ENCODE peak calls at places on chromosome 15, in seven cellular contexts. P, O, R, T, B, C and H are unnamed samples.

GRCh38 chr15:100919481-100920405 is 586 bp downstream of the LRRK1 start:
- DNase-seq in O (peak), T (no peak), C (no peak), B (peak), R (peak), P (no peak), H (no peak)

GRCh38 chr15:65384895-65385867 is 7.4 kb upstream of the IGDCC3 start:
- DNase-seq in R (peak), O (peak), C (peak), B (peak), T (peak), P (peak), H (peak)

GRCh38 chr15:101827257-101827656 is 15.3 kb downstream of the OR4F15 start:
- DNase-seq in T (no peak), R (no peak), B (no peak), C (no peak), P (no peak), O (peak), H (no peak)

GRCh38 chr15:85071061-85071460 is 89.4 kb downstream of the PDE8A start:
- DNase-seq in T (no peak), O (no peak), R (no peak), P (no peak), C (no peak), B (no peak), H (no peak)

GRCh38 chr15:99692825-99693224 is 40.4 kb downstream of the LYSMD4 start:
- DNase-seq in B (no peak), P (no peak), R (peak), O (no peak), T (no peak), C (no peak), H (no peak)

GRCh38 chr15:32889189-32889588 is 171.4 kb downstream of the GREM1 start:
- DNase-seq in O (no peak), R (no peak), P (no peak), T (no peak), C (no peak), B (no peak), H (no peak)

GRCh38 chr15:42371125-42371524 is 11.8 kb downstream of the CAPN3 start:
- DNase-seq in T (peak), P (no peak), C (peak), B (no peak), R (peak), O (peak), H (no peak)

GRCh38 chr15:45611305-45611704 is 23.5 kb upstream of the SQOR start:
- DNase-seq in T (peak), C (no peak), R (peak), P (no peak), O (peak), B (peak), H (no peak)

GRCh38 chr15:56192659-56193442 is 50.8 kb downstream of the RFX7 start:
- DNase-seq in O (no peak), P (no peak), T (no peak), R (no peak), C (no peak), B (no peak), H (no peak)

GRCh38 chr15:100712226-100712625 is 109.8 kb downstream of the ASB7 start:
- DNase-seq in B (no peak), O (peak), T (no peak), P (no peak), C (no peak), R (no peak), H (no peak)

GRCh38 chr15:89556413-89557262 is 18.6 kb upstream of the TICRR start:
- DNase-seq in P (no peak), B (peak), T (peak), C (peak), O (peak), R (peak), H (peak)

GRCh38 chr15:67738056-67738455 is 87.3 kb upstream of the SKOR1 start:
- DNase-seq in B (no peak), C (no peak), R (no peak), O (no peak), T (no peak), P (no peak), H (no peak)

GRCh38 chr15:79378394-79379158 is 53.6 kb upstream of the MINAR1 start:
- DNase-seq in O (peak), B (no peak), P (no peak), C (no peak), R (no peak), T (no peak), H (no peak)

GRCh38 chr15:48954538-48954937 is 9.2 kb downstream of the SHC4 start:
- DNase-seq in O (no peak), T (no peak), B (no peak), C (no peak), P (no peak), R (peak), H (no peak)
- TF ChIP-seq CTCF in O (no peak), T (no peak), B (no peak), C (no peak), P (no peak), R (peak), H (no peak)

GRCh38 chr15:53513431-53513830 is 246.0 kb downstream of the WDR72 start:
- DNase-seq in O (no peak), P (no peak), T (no peak), B (no peak), C (no peak), R (no peak), H (no peak)

GRCh38 chr15:53506370-53506769 is 253.1 kb downstream of the WDR72 start:
- DNase-seq in B (no peak), O (no peak), R (no peak), C (no peak), T (peak), P (no peak), H (no peak)

GRCh38 chr15:53511175-53511574 is 248.3 kb downstream of the WDR72 start:
- DNase-seq in C (no peak), R (no peak), P (no peak), T (peak), O (no peak), B (no peak), H (no peak)

GRCh38 chr15:53512029-53512428 is 247.4 kb downstream of the WDR72 start:
- DNase-seq in O (no peak), C (no peak), T (peak), R (no peak), P (no peak), B (no peak), H (no peak)
- TF ChIP-seq CTCF in O (no peak), C (no peak), T (peak), R (no peak), P (no peak), B (peak), H (no peak)

GRCh38 chr15:61459785-61460707 is 230.9 kb upstream of the RORA start:
- DNase-seq in T (peak), O (peak), B (peak), R (peak), C (no peak), P (no peak), H (no peak)

GRCh38 chr15:61457050-61457733 is 228.1 kb upstream of the RORA start:
- DNase-seq in P (no peak), C (no peak), R (no peak), B (no peak), O (no peak), T (no peak), H (no peak)
- TF ChIP-seq CTCF in P (no peak), C (no peak), R (no peak), B (no peak), O (no peak), T (no peak), H (no peak)

GRCh38 chr15:94984886-94985285 is 753.5 kb downstream of the MCTP2 start:
- DNase-seq in R (no peak), T (no peak), P (no peak), O (no peak), C (no peak), B (no peak), H (no peak)
- TF ChIP-seq CTCF in R (no peak), T (no peak), P (no peak), O (no peak), C (no peak), B (no peak), H (no peak)

DNA sequence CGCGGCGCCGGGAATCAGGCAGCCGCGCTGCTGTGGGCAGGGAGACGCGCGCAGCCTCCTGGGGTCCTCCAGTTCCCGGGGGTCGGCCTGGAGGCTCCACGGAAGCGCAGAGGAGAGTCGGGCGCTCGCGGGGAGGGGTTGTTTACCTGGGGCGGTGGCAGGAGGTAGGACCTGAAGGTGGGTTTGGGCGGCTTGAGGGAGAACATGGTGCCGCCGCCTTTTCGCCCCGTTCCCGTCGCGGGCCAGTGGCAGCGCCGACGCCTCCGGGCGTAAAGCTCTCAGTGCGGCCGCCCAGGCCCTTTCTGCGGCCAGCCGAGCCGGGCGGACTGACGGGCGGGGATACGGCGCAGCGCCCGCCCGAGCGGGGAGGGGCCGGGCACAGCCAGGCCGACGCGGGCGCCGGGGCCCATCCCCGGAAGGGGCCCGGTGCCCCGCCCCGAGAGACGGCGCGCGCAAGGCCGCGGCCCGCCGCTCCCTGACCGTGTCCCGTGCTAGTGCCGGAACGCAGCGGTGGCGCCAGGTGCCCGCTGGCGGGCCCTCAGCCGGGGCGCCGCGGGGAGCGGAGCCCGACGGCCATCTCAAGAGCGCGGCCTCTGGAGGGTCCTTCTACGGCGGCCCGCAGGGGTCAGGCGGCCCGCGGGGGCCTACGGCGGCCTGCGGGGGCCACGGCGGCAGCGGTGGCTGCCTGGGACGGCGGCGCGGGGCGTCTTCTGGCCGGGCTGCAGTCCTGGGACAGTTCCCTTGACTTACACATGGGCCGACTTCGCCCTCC is at the start of gene MTMR10:
- DNase-seq in R (peak), C (peak), P (peak), O (peak), T (peak), B (peak), H (peak)
- TF ChIP-seq CTCF in R (no peak), C (no peak), P (peak), O (no peak), T (no peak), B (no peak), H (no peak)

GRCh38 chr15:66707310-66708160 is 5.5 kb downstream of the SMAD6 start:
- DNase-seq in P (no peak), C (no peak), R (no peak), B (peak), T (peak), O (peak), H (no peak)
- TF ChIP-seq CTCF in P (no peak), C (peak), R (no peak), B (peak), T (peak), O (peak), H (no peak)

DNA sequence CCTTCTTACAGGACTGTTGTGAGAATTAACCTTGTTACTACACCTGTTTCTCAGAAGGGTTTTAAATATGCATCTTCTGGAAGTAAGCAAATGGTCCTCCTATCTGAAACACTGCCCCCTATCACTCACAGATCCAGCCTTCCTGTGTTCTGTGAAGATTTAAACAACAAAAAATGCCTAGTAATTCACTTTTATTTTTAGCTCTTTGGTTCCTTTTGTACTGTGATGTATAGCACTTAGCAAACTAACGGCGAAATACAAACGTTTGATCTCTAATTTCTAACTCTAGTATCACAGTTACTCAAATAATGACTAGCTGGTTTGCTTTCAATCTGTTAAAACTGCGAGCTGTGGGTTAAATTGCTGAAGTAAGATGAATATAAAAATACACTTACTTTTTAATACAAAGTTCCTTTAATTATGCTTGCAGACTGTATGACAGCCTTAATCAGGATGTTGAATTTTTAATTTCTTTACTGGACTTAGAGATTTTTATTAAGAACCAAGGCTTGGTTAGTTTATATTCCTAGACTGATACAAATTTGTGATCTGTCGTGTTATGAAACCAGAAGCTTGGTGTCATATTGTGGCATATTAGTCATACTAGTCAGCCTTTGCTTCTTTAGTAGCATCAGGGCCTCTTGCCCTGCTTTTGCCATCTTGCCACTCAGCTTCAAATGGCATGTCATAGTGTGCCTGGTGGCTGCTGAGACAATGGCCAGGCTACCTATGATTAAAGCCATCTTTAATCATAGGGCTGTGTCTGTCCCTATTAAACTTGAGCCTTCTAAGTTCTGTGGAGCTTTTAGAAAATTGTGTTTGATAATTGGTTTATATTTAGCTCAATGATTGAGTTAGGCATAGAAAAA is 9.2 kb downstream of the EIF3J start:
- DNase-seq in P (no peak), R (peak), C (no peak), O (peak), B (no peak), T (no peak), H (no peak)
- TF ChIP-seq CTCF in P (no peak), R (peak), C (peak), O (peak), B (peak), T (peak), H (peak)

GRCh38 chr15:40256642-40257235 is 17.9 kb downstream of the PAK6 start:
- DNase-seq in O (no peak), B (no peak), T (no peak), R (no peak), C (no peak), P (no peak), H (no peak)

GRCh38 chr15:40252438-40253178 is 13.7 kb downstream of the PAK6 start:
- DNase-seq in C (peak), B (peak), T (no peak), R (peak), O (no peak), P (no peak), H (no peak)

GRCh38 chr15:40255033-40255432 is 16.2 kb downstream of the PAK6 start:
- DNase-seq in T (no peak), C (no peak), O (no peak), P (no peak), B (no peak), R (no peak), H (no peak)

GRCh38 chr15:40253179-40253790 is 14.4 kb downstream of the PAK6 start:
- DNase-seq in O (no peak), B (no peak), C (no peak), P (no peak), R (peak), T (no peak), H (no peak)

GRCh38 chr15:40254452-40254851 is 15.6 kb downstream of the PAK6 start:
- DNase-seq in P (no peak), R (no peak), C (no peak), T (no peak), B (no peak), O (no peak), H (no peak)
- TF ChIP-seq CTCF in P (no peak), R (no peak), C (peak), T (no peak), B (no peak), O (no peak), H (no peak)